ENCODE peak calls at places on chromosomes 5 and 9, in six cellular contexts. N is heart left ventricle, U is iPS-NIHi11, Y is non-pigmented ciliary epithelial cell, F is HS-27A, X is cardiac fibroblast. T is an unnamed sample.

GRCh38 chr5:181239062-181239663 is 4.5 kb downstream of the RACK1 start:
- DNase-seq in N (no peak), U (no peak), Y (no peak), F (no peak), X (no peak), T (no peak)

GRCh38 chr5:141349917-141350619 is at the start of gene PCDHGB1:
- DNase-seq in N (no peak), U (peak), Y (no peak), F (no peak), X (peak), T (peak)

GRCh38 chr5:73748510-73749410 is 122.8 kb downstream of the ARHGEF28 start:
- DNase-seq in N (peak), U (no peak), Y (no peak), F (no peak), X (peak), T (peak)

GRCh38 chr5:150553402-150553801 is 45.5 kb downstream of the NDST1 start:
- DNase-seq in N (no peak), U (no peak), Y (no peak), F (no peak), X (no peak), T (no peak)

GRCh38 chr5:5141625-5142527 is 1.7 kb downstream of the ADAMTS16 start:
- DNase-seq in N (no peak), U (peak), Y (no peak), F (peak), X (peak), T (peak)

GRCh38 chr5:79990205-79990597 is 861 bp downstream of the MTX3 start:
- DNase-seq in N (no peak), U (no peak), Y (no peak), F (no peak), X (peak), T (no peak)

GRCh38 chr5:53425598-53426516 is 54.6 kb upstream of the FST start:
- DNase-seq in N (no peak), U (peak), Y (no peak), F (no peak), X (no peak), T (peak)

GRCh38 chr5:131735393-131735792 is 61.4 kb downstream of the FNIP1 start:
- DNase-seq in N (no peak), U (no peak), Y (no peak), F (no peak), X (no peak), T (no peak)

GRCh38 chr9:89593776-89594427 is 10.9 kb upstream of the GADD45G start:
- DNase-seq in N (no peak), U (peak), Y (no peak), F (no peak), X (peak), T (peak)

GRCh38 chr9:134317431-134318414 is 8.5 kb upstream of the RXRA start:
- DNase-seq in N (peak), U (no peak), Y (no peak), F (no peak), X (no peak), T (peak)

GRCh38 chr5:167451091-167451490 is 840.4 kb upstream of the WWC1 start:
- DNase-seq in N (no peak), U (no peak), Y (no peak), F (no peak), X (no peak), T (peak)

GRCh38 chr5:137115152-137115551 is 384.0 kb downstream of the SPOCK1 start:
- DNase-seq in N (no peak), U (no peak), Y (no peak), F (no peak), X (no peak), T (no peak)

GRCh38 chr9:136848393-136849037 is 694 bp upstream of the PHPT1 start:
- DNase-seq in N (no peak), U (peak), Y (no peak), F (no peak), X (no peak), T (peak)

GRCh38 chr5:150343994-150344393 is 13.5 kb upstream of the TCOF1 start:
- DNase-seq in N (no peak), U (no peak), Y (no peak), F (no peak), X (no peak), T (no peak)

GRCh38 chr5:10524376-10525123 is 39.3 kb upstream of the ANKRD33B start:
- DNase-seq in N (no peak), U (no peak), Y (peak), F (peak), X (peak), T (no peak)

GRCh38 chr9:19690128-19690527 is 98.7 kb downstream of the SLC24A2 start:
- DNase-seq in N (no peak), U (no peak), Y (no peak), F (no peak), X (peak), T (no peak)

GRCh38 chr5:157999696-158000095 is 140.8 kb upstream of the CLINT1 start:
- DNase-seq in N (no peak), U (no peak), Y (no peak), F (no peak), X (no peak), T (no peak)

GRCh38 chr5:60334281-60334713 is 365.7 kb downstream of the DEPDC1B start:
- DNase-seq in N (no peak), U (no peak), Y (peak), F (peak), X (peak), T (no peak)

GRCh38 chr5:65394078-65394477 is 87.6 kb downstream of the ADAMTS6 start:
- DNase-seq in N (no peak), U (no peak), Y (no peak), F (no peak), X (peak), T (peak)

GRCh38 chr5:176741566-176742211 is 68.7 kb upstream of the UNC5A start:
- DNase-seq in N (peak), U (no peak), Y (no peak), F (no peak), X (no peak), T (no peak)

GRCh38 chr5:162485666-162486292 is 418.2 kb downstream of the GABRG2 start:
- DNase-seq in N (no peak), U (peak), Y (no peak), F (no peak), X (no peak), T (peak)

GRCh38 chr5:64417390-64417789 is 88.4 kb upstream of the RGS7BP start:
- DNase-seq in N (no peak), U (no peak), Y (no peak), F (no peak), X (no peak), T (no peak)

GRCh38 chr5:80941496-80941895 is 18.7 kb upstream of the RASGRF2 start:
- DNase-seq in N (no peak), U (no peak), Y (no peak), F (no peak), X (no peak), T (no peak)

GRCh38 chr5:87136096-87136495 is 131.6 kb upstream of the RASA1 start:
- DNase-seq in N (no peak), U (no peak), Y (no peak), F (no peak), X (peak), T (no peak)

GRCh38 chr9:16103613-16104012 is 550.8 kb downstream of the CCDC171 start:
- DNase-seq in N (peak), U (no peak), Y (no peak), F (no peak), X (no peak), T (peak)

GRCh38 chr5:10227396-10227795 is 22.3 kb downstream of the ATPSCKMT start:
- DNase-seq in N (no peak), U (no peak), Y (no peak), F (no peak), X (peak), T (no peak)

GRCh38 chr9:87442451-87442850 is 55.2 kb upstream of the DAPK1 start:
- DNase-seq in N (no peak), U (no peak), Y (no peak), F (no peak), X (no peak), T (no peak)

GRCh38 chr9:126720661-126721530 is 83.9 kb upstream of the ZBTB43 start:
- DNase-seq in N (no peak), U (no peak), Y (no peak), F (no peak), X (no peak), T (no peak)

GRCh38 chr5:93162201-93162654 is 418.8 kb downstream of the NR2F1-AS1 start:
- DNase-seq in N (no peak), U (peak), Y (peak), F (no peak), X (peak), T (peak)

GRCh38 chr9:77832647-77833046 is 184.5 kb upstream of the GNA14 start:
- DNase-seq in N (no peak), U (no peak), Y (no peak), F (no peak), X (no peak), T (no peak)

GRCh38 chr5:37717613-37718431 is 122.0 kb downstream of the GDNF start:
- DNase-seq in N (no peak), U (peak), Y (no peak), F (peak), X (peak), T (peak)

GRCh38 chr9:134642385-134643181 is 980 bp downstream of the COL5A1 start:
- DNase-seq in N (peak), U (peak), Y (no peak), F (no peak), X (peak), T (peak)

GRCh38 chr9:120443976-120444375 is 136.0 kb downstream of the CDK5RAP2 start:
- DNase-seq in N (no peak), U (no peak), Y (no peak), F (no peak), X (no peak), T (no peak)

GRCh38 chr9:28249424-28249823 is 676.1 kb upstream of the C9orf72 start:
- DNase-seq in N (no peak), U (no peak), Y (no peak), F (no peak), X (no peak), T (peak)

GRCh38 chr5:4212981-4213819 is 617.6 kb downstream of the IRX1 start:
- DNase-seq in N (no peak), U (peak), Y (no peak), F (no peak), X (no peak), T (no peak)

GRCh38 chr9:135601988-135602387 is 37.4 kb downstream of the GLT6D1 start:
- DNase-seq in N (no peak), U (no peak), Y (no peak), F (no peak), X (no peak), T (no peak)

GRCh38 chr5:136075339-136075885 is 46.6 kb downstream of the TGFBI start:
- DNase-seq in N (no peak), U (no peak), Y (no peak), F (no peak), X (no peak), T (no peak)

T was measured in left kidney.